ENCODE peak calls at places on chromosomes 13 and 19, in five cellular contexts. D, J, B, E and I are unnamed samples.
A peak's percentile ranks its signal among the peaks of the same experiment; 100 is the strongest.

GRCh38 chr19:7872306-7873204 is 1.6 kb downstream of the PRR36 start:
- DNase-seq in D (no peak), J (no peak), B (no peak), E (no peak), I (no peak)

GRCh38 chr19:2974342-2974932 is 2.9 kb upstream of the TLE6 start:
- DNase-seq in D (no peak), J (no peak), B (no peak), E (no peak), I (peak; percentile 20)

GRCh38 chr13:94268661-94269060 is 210.8 kb downstream of the DCT start:
- DNase-seq in D (no peak), J (no peak), B (no peak), E (no peak), I (no peak)

GRCh38 chr19:1406818-1407661 is at the start of gene DAZAP1:
- DNase-seq in D (peak; percentile 100), J (peak; percentile 100), B (peak; percentile 97), E (peak; percentile 95), I (peak; percentile 99)

GRCh38 chr13:99165753-99166587 is 34.7 kb upstream of the UBAC2 start:
- DNase-seq in D (no peak), J (no peak), B (no peak), E (no peak), I (no peak)

GRCh38 chr19:29815231-29815630 is 3.4 kb downstream of the CCNE1 start:
- DNase-seq in D (peak; percentile 51), J (no peak), B (peak; percentile 70), E (no peak), I (no peak)

GRCh38 chr19:42140125-42140754 is 8.0 kb upstream of the POU2F2 start:
- DNase-seq in D (no peak), J (no peak), B (no peak), E (peak; percentile 3), I (peak; percentile 60)

GRCh38 chr19:39970674-39971379 is at the start of gene PSMC4:
- DNase-seq in D (peak; percentile 95), J (peak; percentile 98), B (peak; percentile 99), E (peak; percentile 99), I (peak; percentile 99)

GRCh38 chr13:36421447-36421846 is 10.8 kb upstream of the CCNA1 start:
- DNase-seq in D (no peak), J (no peak), B (no peak), E (no peak), I (no peak)

GRCh38 chr19:42424345-42424707 is 2.9 kb downstream of the LIPE start:
- DNase-seq in D (no peak), J (no peak), B (no peak), E (no peak), I (no peak)

GRCh38 chr19:46624958-46625661 is at the start of gene PTGIR:
- DNase-seq in D (no peak), J (no peak), B (no peak), E (no peak), I (peak; percentile 36)

GRCh38 chr13:66859078-66859477 is 371.1 kb downstream of the PCDH9 start:
- DNase-seq in D (no peak), J (no peak), B (no peak), E (no peak), I (no peak)

GRCh38 chr19:3670258-3670795 is 29.9 kb downstream of the PIP5K1C start:
- DNase-seq in D (no peak), J (no peak), B (no peak), E (no peak), I (peak; percentile 26)

GRCh38 chr13:102768914-102769313 is 4.7 kb downstream of the TEX30 start:
- DNase-seq in D (no peak), J (no peak), B (no peak), E (no peak), I (no peak)

GRCh38 chr19:52191374-52191773 is 1.5 kb downstream of the PPP2R1A start:
- DNase-seq in D (no peak), J (no peak), B (no peak), E (no peak), I (no peak)

GRCh38 chr19:752652-753517 is 2.0 kb downstream of the MISP start:
- DNase-seq in D (no peak), J (no peak), B (no peak), E (no peak), I (no peak)

GRCh38 chr13:70893832-70894231 is 785.6 kb upstream of the KLHL1 start:
- DNase-seq in D (no peak), J (no peak), B (no peak), E (no peak), I (no peak)

GRCh38 chr19:42488783-42489521 is 39.3 kb downstream of the CEACAM1 start:
- DNase-seq in D (no peak), J (no peak), B (no peak), E (no peak), I (peak; percentile 40)

GRCh38 chr13:49356224-49356623 is 87.6 kb downstream of the CAB39L start:
- DNase-seq in D (no peak), J (no peak), B (no peak), E (no peak), I (no peak)

GRCh38 chr13:29808264-29808663 is 42.2 kb downstream of the UBL3 start:
- DNase-seq in D (no peak), J (no peak), B (no peak), E (no peak), I (no peak)

GRCh38 chr13:48431431-48431830 is 18.5 kb upstream of the LPAR6 start:
- DNase-seq in D (no peak), J (no peak), B (no peak), E (no peak), I (peak; percentile 25)

GRCh38 chr19:16328824-16329482 is 4.3 kb downstream of the KLF2 start:
- DNase-seq in D (no peak), J (peak; percentile 40), B (no peak), E (no peak), I (no peak)

GRCh38 chr13:74573654-74574053 is 439.4 kb upstream of the KLF12 start:
- DNase-seq in D (no peak), J (no peak), B (no peak), E (peak; percentile 5), I (no peak)

GRCh38 chr19:21593008-21593427 is 87.6 kb downstream of the ZNF429 start:
- DNase-seq in D (no peak), J (no peak), B (no peak), E (no peak), I (no peak)

GRCh38 chr13:51628059-51628852 is 44.0 kb downstream of the WDFY2 start:
- DNase-seq in D (no peak), J (no peak), B (no peak), E (no peak), I (no peak)

GRCh38 chr19:35890113-35890650 is 10.2 kb downstream of the NFKBID start:
- DNase-seq in D (no peak), J (no peak), B (no peak), E (no peak), I (no peak)

GRCh38 chr19:364496-365287 is 20.1 kb upstream of the MIER2 start:
- DNase-seq in D (no peak), J (no peak), B (no peak), E (no peak), I (no peak)

GRCh38 chr19:55341191-55342043 is 1.7 kb downstream of the KMT5C start:
- DNase-seq in D (peak; percentile 95), J (peak; percentile 15), B (peak; percentile 68), E (peak; percentile 18), I (peak; percentile 76)

GRCh38 chr13:68727788-68728187 is 1379.8 kb upstream of the ATXN8OS start:
- DNase-seq in D (no peak), J (no peak), B (no peak), E (no peak), I (no peak)

GRCh38 chr13:73708393-73708985 is 425.7 kb downstream of the KLF12 start:
- DNase-seq in D (peak; percentile 47), J (peak; percentile 33), B (peak; percentile 31), E (no peak), I (peak; percentile 60)

GRCh38 chr13:36858285-36858684 is 39.3 kb downstream of the RFXAP start:
- DNase-seq in D (peak; percentile 28), J (no peak), B (peak; percentile 12), E (no peak), I (peak; percentile 12)

GRCh38 chr13:29500426-29500825 is 95.1 kb downstream of the SLC7A1 start:
- DNase-seq in D (no peak), J (no peak), B (no peak), E (no peak), I (no peak)

GRCh38 chr19:45164577-45165335 is 4.0 kb upstream of the NKPD1 start:
- DNase-seq in D (peak; percentile 87), J (no peak), B (peak; percentile 28), E (no peak), I (peak; percentile 87)

GRCh38 chr13:20828540-20829364 is 55.0 kb upstream of the EEF1AKMT1 start:
- DNase-seq in D (peak; percentile 41), J (no peak), B (peak; percentile 21), E (no peak), I (peak; percentile 23)

GRCh38 chr19:11322269-11323024 is 17.0 kb downstream of the RAB3D start:
- DNase-seq in D (no peak), J (no peak), B (no peak), E (no peak), I (peak; percentile 9)

GRCh38 chr13:34762312-34762711 is 179.8 kb upstream of the NBEA start:
- DNase-seq in D (no peak), J (no peak), B (no peak), E (no peak), I (no peak)

GRCh38 chr19:35344511-35345031 is 3.1 kb upstream of the FFAR1 start:
- DNase-seq in D (no peak), J (no peak), B (no peak), E (no peak), I (no peak)

GRCh38 chr13:59459972-59460371 is 703.8 kb downstream of the DIAPH3 start:
- DNase-seq in D (no peak), J (no peak), B (no peak), E (no peak), I (no peak)

GRCh38 chr13:35693142-35693784 is 216.8 kb upstream of the MAB21L1 start:
- DNase-seq in D (no peak), J (no peak), B (no peak), E (no peak), I (no peak)